ENCODE peak calls at places on chromosomes 1 and 21, in four cellular contexts. One of them, this sample, is unnamed. For H3K9me3 and H3K27me3, the result is how much of the 10 kb centered on the place peaks cover.

GRCh38 chr1:27455166-27455811 is 34.7 kb downstream of the WASF2 start:
- DNase-seq in BE2C: peak
- DNase-seq in cardiac muscle cell: no peak
- DNase-seq in mammary epithelial cell: peak
- DNase-seq in this sample: no peak

GRCh38 chr21:31977816-31978215 is 105.0 kb downstream of the HUNK start:
- DNase-seq in BE2C: no peak
- DNase-seq in cardiac muscle cell: no peak
- DNase-seq in mammary epithelial cell: no peak
- DNase-seq in this sample: no peak

GRCh38 chr1:53561488-53562115 is 102.4 kb downstream of the DMRTB1 start:
- DNase-seq in BE2C: no peak
- DNase-seq in cardiac muscle cell: no peak
- DNase-seq in mammary epithelial cell: no peak
- DNase-seq in this sample: no peak

GRCh38 chr1:174262747-174263241 is 103.5 kb downstream of the RABGAP1L start:
- DNase-seq in BE2C: peak
- DNase-seq in cardiac muscle cell: peak
- DNase-seq in mammary epithelial cell: peak
- DNase-seq in this sample: no peak

GRCh38 chr1:8599813-8600212 is 217.6 kb downstream of the RERE start:
- DNase-seq in BE2C: no peak
- DNase-seq in cardiac muscle cell: no peak
- DNase-seq in mammary epithelial cell: no peak
- DNase-seq in this sample: no peak

GRCh38 chr1:109969430-109969829 is 15.1 kb upstream of the AHCYL1 start:
- DNase-seq in BE2C: no peak
- DNase-seq in cardiac muscle cell: peak
- DNase-seq in mammary epithelial cell: peak
- DNase-seq in this sample: no peak

GRCh38 chr1:58515794-58516401 is 30.6 kb downstream of the OMA1 start:
- DNase-seq in BE2C: peak
- DNase-seq in cardiac muscle cell: peak
- DNase-seq in mammary epithelial cell: peak
- DNase-seq in this sample: peak

GRCh38 chr1:8420318-8420717 is 102.4 kb downstream of the SLC45A1 start:
- DNase-seq in BE2C: no peak
- DNase-seq in cardiac muscle cell: no peak
- DNase-seq in mammary epithelial cell: no peak
- DNase-seq in this sample: no peak

GRCh38 chr1:30171956-30172694 is 551.3 kb downstream of the MATN1 start:
- DNase-seq in BE2C: no peak
- DNase-seq in cardiac muscle cell: no peak
- DNase-seq in mammary epithelial cell: no peak
- DNase-seq in this sample: no peak

GRCh38 chr1:218755128-218755527 is 410.0 kb downstream of the TGFB2 start:
- DNase-seq in BE2C: no peak
- DNase-seq in cardiac muscle cell: no peak
- DNase-seq in mammary epithelial cell: no peak
- DNase-seq in this sample: no peak

GRCh38 chr1:172717722-172718455 is 59.0 kb downstream of the FASLG start:
- DNase-seq in BE2C: no peak
- DNase-seq in cardiac muscle cell: no peak
- DNase-seq in mammary epithelial cell: no peak
- DNase-seq in this sample: peak

GRCh38 chr1:96080925-96081324 is 640.7 kb upstream of the PTBP2 start:
- DNase-seq in BE2C: no peak
- DNase-seq in cardiac muscle cell: peak
- DNase-seq in mammary epithelial cell: no peak
- DNase-seq in this sample: no peak
- TF ChIP-seq CTCF in BE2C: peak
- TF ChIP-seq CTCF in cardiac muscle cell: peak
- TF ChIP-seq CTCF in mammary epithelial cell: no peak
- TF ChIP-seq CTCF in this sample: no peak

DNA sequence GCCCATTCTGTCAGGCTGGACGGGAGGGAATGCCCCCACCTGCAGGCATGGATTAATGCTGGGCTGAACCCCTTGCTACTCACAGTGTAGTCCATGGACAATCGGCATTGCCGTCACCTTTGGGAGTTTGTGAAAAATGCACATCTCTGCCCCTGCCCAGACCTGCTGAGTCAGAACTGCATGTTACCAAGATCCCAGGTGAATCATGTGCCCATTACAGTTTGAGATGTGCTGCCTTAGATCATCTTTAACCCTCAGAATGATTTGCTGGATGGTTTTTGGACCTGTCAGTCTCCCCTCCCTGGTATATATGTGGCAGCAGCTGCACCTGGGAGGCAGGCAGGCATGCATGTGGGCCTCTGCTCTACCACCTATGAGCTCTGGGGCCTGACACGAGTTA is 15.0 kb downstream of the HTR6 start:
- DNase-seq in BE2C: no peak
- DNase-seq in cardiac muscle cell: no peak
- DNase-seq in mammary epithelial cell: no peak
- DNase-seq in this sample: no peak
- H3K9me3 ChIP-seq in BE2C: under half
- H3K9me3 ChIP-seq in cardiac muscle cell: under half
- H3K9me3 ChIP-seq in mammary epithelial cell: under half
- H3K9me3 ChIP-seq in this sample: under half

DNA sequence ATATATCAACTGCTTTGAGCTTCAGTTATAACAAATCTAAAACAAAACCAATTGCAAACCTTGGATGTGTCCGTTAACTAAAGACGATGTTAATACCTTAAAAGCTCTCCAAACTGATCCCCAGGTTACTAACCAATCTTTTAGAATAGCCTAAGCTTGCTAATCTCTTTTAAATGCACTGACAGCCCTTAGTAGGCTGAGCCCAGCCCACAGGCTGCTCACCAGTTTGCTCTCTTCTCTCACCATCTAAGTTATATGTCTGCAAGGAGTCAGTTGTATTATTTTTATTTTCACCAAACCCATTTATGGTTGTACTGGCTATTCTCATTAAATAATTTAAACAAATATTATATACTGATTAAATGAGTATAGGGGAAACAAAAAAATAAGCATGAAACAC is 199.5 kb downstream of the ADGRL2 start:
- DNase-seq in BE2C: no peak
- DNase-seq in cardiac muscle cell: no peak
- DNase-seq in mammary epithelial cell: no peak
- DNase-seq in this sample: no peak
- H3K27me3 ChIP-seq in BE2C: under half
- H3K27me3 ChIP-seq in cardiac muscle cell: under half
- H3K27me3 ChIP-seq in mammary epithelial cell: under half
- H3K27me3 ChIP-seq in this sample: under half

GRCh38 chr1:150363426-150364230 is at the start of gene RPRD2:
- DNase-seq in BE2C: peak
- DNase-seq in cardiac muscle cell: peak
- DNase-seq in mammary epithelial cell: peak
- DNase-seq in this sample: peak
- TF ChIP-seq CTCF in BE2C: no peak
- TF ChIP-seq CTCF in cardiac muscle cell: no peak
- TF ChIP-seq CTCF in mammary epithelial cell: peak
- TF ChIP-seq CTCF in this sample: no peak

GRCh38 chr1:1678581-1679380 is 13.8 kb downstream of the SLC35E2B start:
- DNase-seq in BE2C: peak
- DNase-seq in cardiac muscle cell: no peak
- DNase-seq in mammary epithelial cell: no peak
- DNase-seq in this sample: no peak

GRCh38 chr1:1684031-1684681 is 8.4 kb downstream of the SLC35E2B start:
- DNase-seq in BE2C: peak
- DNase-seq in cardiac muscle cell: no peak
- DNase-seq in mammary epithelial cell: no peak
- DNase-seq in this sample: no peak

GRCh38 chr1:1680912-1681273 is 11.7 kb downstream of the SLC35E2B start:
- DNase-seq in BE2C: peak
- DNase-seq in cardiac muscle cell: no peak
- DNase-seq in mammary epithelial cell: no peak
- DNase-seq in this sample: no peak

GRCh38 chr1:1680031-1680911 is 12.3 kb downstream of the SLC35E2B start:
- DNase-seq in BE2C: peak
- DNase-seq in cardiac muscle cell: no peak
- DNase-seq in mammary epithelial cell: no peak
- DNase-seq in this sample: no peak

DNA sequence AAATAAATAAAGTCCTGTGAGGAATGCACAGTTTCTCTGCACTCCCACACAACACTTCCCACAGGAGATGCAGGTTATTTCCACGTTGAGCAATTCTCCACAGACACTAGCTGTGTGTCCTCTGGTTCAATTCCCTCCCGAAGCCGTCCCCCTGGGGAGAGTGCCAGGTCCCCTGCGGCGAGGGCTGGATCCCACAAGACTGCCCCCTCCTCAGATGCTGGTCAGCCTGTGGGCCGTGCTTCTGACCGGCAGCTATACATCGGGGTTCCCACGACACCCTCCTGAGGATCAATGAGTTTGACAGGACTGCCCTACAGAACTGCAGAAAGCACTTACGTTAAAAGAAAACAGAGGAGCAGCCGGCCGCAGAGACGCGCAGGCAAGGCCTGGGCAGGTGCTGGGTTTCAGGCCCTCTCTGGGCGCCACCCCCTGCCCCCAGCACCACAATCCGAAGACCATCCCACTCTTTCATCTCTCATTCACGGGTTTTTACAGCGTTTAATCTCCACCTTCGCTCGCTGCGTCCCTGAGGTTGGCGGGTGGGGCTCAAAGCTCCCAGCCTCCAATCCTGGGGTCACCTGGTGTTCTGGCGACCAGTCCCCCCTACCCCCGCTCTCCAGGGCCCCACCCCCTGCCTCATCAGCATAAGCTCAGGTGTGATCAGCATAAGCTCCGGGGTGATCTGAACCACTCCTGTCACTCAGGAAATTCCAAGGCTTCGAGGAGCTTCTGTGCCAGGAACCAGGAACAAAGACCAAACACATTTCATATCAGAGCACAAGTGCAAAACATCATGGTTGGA is 9.3 kb downstream of the SLC35E2B start:
- DNase-seq in BE2C: peak
- DNase-seq in cardiac muscle cell: no peak
- DNase-seq in mammary epithelial cell: no peak
- DNase-seq in this sample: no peak
- H3K9me3 ChIP-seq in BE2C: under half
- H3K9me3 ChIP-seq in cardiac muscle cell: under half
- H3K9me3 ChIP-seq in mammary epithelial cell: under half
- H3K9me3 ChIP-seq in this sample: under half

GRCh38 chr1:156416993-156417699 is 48.1 kb downstream of the RHBG start:
- DNase-seq in BE2C: no peak
- DNase-seq in cardiac muscle cell: no peak
- DNase-seq in mammary epithelial cell: no peak
- DNase-seq in this sample: no peak
- H3K27me3 ChIP-seq in BE2C: under half
- H3K27me3 ChIP-seq in cardiac muscle cell: under half
- H3K27me3 ChIP-seq in mammary epithelial cell: under half
- H3K27me3 ChIP-seq in this sample: under half

GRCh38 chr1:13930151-13930550 is 230.2 kb downstream of the PRDM2 start:
- DNase-seq in BE2C: no peak
- DNase-seq in cardiac muscle cell: no peak
- DNase-seq in mammary epithelial cell: no peak
- DNase-seq in this sample: no peak
- TF ChIP-seq CTCF in BE2C: peak
- TF ChIP-seq CTCF in cardiac muscle cell: no peak
- TF ChIP-seq CTCF in mammary epithelial cell: peak
- TF ChIP-seq CTCF in this sample: no peak